ENCODE peak calls at places on chromosomes 16 and 17, in ten cellular contexts. L is ovary; F is CD8-positive, alpha-beta memory T cell; K is OCI-LY7; V is testis; M is astrocyte; W is CD4-positive, alpha-beta memory T cell; C is HCT116; J is heart right ventricle; S is fibroblast of lung. R is an unnamed sample. For H3K4me1 and H3K9me3, the result is how much of the 10 kb centered on the place peaks cover.

GRCh38 chr17:45364531-45365390 is 47.9 kb upstream of the MAP3K14 start:
- DNase-seq in L (no peak), F (no peak), K (peak), V (no peak), M (no peak), W (no peak), C (no peak), J (no peak), S (no peak), R (peak)

GRCh38 chr17:45155029-45155428 is 6.6 kb upstream of the HEXIM2 start:
- DNase-seq in L (no peak), F (no peak), K (no peak), V (no peak), M (no peak), W (no peak), C (no peak), J (no peak), S (no peak), R (no peak)

GRCh38 chr17:6498798-6499540 is 54.7 kb downstream of the PIMREG start:
- DNase-seq in L (no peak), F (no peak), K (no peak), V (no peak), M (no peak), W (no peak), C (no peak), J (no peak), S (no peak), R (no peak)

GRCh38 chr16:81779540-81780320 is 639 bp downstream of the PLCG2 start:
- DNase-seq in L (no peak), F (peak), K (no peak), V (no peak), M (no peak), W (no peak), C (no peak), J (peak), S (peak), R (peak)

GRCh38 chr16:83356266-83356665 is 451.5 kb upstream of the HSBP1 start:
- DNase-seq in L (no peak), F (no peak), K (peak), V (peak), M (peak), W (no peak), C (peak), J (no peak), S (peak), R (no peak)

GRCh38 chr16:81873843-81874752 is 95.0 kb downstream of the PLCG2 start:
- DNase-seq in L (no peak), F (peak), K (peak), V (peak), M (peak), W (no peak), C (peak), J (peak), S (peak), R (no peak)

GRCh38 chr17:37507108-37507507 is 17.4 kb downstream of the DUSP14 start:
- DNase-seq in L (no peak), F (no peak), K (no peak), V (no peak), M (no peak), W (no peak), C (no peak), J (no peak), S (no peak), R (no peak)

GRCh38 chr16:74577882-74578366 is 29.0 kb downstream of the GLG1 start:
- DNase-seq in L (no peak), F (no peak), K (no peak), V (no peak), M (peak), W (no peak), C (peak), J (no peak), S (peak), R (no peak)

GRCh38 chr16:2074071-2074470 is 26.3 kb downstream of the TSC2 start:
- DNase-seq in L (no peak), F (no peak), K (no peak), V (no peak), M (no peak), W (no peak), C (no peak), J (no peak), S (no peak), R (no peak)

GRCh38 chr16:50309527-50310307 is 43.4 kb downstream of the ADCY7 start:
- DNase-seq in L (peak), F (no peak), K (no peak), V (peak), M (no peak), W (peak), C (no peak), J (no peak), S (no peak), R (no peak)

DNA sequence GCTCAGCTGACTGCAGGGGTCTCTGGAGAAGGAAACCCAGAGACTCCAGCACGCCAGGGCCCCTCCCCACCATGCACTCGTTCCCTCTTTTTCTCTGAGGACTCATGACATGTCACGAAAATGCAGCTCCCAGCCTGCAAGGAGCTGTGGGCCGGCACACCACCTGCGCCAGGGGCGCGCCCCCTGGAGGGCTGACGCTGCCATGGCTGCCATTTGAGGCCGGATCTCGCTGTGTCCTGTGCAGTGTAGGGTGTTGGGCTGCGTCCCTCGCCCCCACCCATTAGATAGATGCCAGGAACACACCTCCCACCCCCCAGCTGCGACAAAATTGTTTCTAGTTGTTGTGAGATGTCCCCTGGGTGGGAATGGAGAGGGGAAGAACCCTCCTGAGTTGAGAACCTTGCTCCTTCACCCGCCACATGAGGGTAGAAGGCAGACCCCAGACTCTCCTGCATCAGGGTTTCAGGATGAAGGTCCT is 8.2 kb downstream of the SYNGR2 start:
- DNase-seq in L (peak), F (peak), K (peak), V (peak), M (no peak), W (peak), C (no peak), J (peak), S (peak), R (peak)
- H3K4me1 ChIP-seq in L (under half), F (under half), K (half or more), V (half or more), M (under half), W (under half), C (under half), J (under half), S (under half), R (under half)

GRCh38 chr17:22267019-22267418 is 574.7 kb downstream of the KCNJ18 start:
- DNase-seq in L (no peak), F (no peak), K (no peak), V (no peak), M (no peak), W (no peak), C (no peak), J (no peak), S (no peak), R (no peak)
- H3K9me3 ChIP-seq in L (under half), F (under half), K (under half), V (under half), M (under half), W (under half), C (under half), J (under half), S (under half), R (under half)

GRCh38 chr16:23561586-23561985 is 4.1 kb downstream of the UBFD1 start:
- DNase-seq in L (no peak), F (no peak), K (no peak), V (no peak), M (no peak), W (no peak), C (no peak), J (no peak), S (no peak), R (no peak)

GRCh38 chr16:23564964-23565363 is 7.4 kb downstream of the UBFD1 start:
- DNase-seq in L (no peak), F (no peak), K (no peak), V (peak), M (peak), W (no peak), C (no peak), J (peak), S (peak), R (no peak)

GRCh38 chr16:23563186-23563585 is 5.7 kb downstream of the UBFD1 start:
- DNase-seq in L (no peak), F (no peak), K (no peak), V (peak), M (no peak), W (no peak), C (no peak), J (no peak), S (no peak), R (no peak)

GRCh38 chr16:23566724-23567123 is 9.2 kb downstream of the UBFD1 start:
- DNase-seq in L (no peak), F (no peak), K (no peak), V (no peak), M (no peak), W (no peak), C (no peak), J (no peak), S (no peak), R (no peak)

GRCh38 chr16:23562505-23562904 is 5.0 kb downstream of the UBFD1 start:
- DNase-seq in L (no peak), F (no peak), K (no peak), V (no peak), M (no peak), W (no peak), C (no peak), J (no peak), S (no peak), R (no peak)
- H3K4me1 ChIP-seq in L (under half), F (under half), K (under half), V (half or more), M (under half), W (under half), C (under half), J (under half), S (under half), R (under half)

DNA sequence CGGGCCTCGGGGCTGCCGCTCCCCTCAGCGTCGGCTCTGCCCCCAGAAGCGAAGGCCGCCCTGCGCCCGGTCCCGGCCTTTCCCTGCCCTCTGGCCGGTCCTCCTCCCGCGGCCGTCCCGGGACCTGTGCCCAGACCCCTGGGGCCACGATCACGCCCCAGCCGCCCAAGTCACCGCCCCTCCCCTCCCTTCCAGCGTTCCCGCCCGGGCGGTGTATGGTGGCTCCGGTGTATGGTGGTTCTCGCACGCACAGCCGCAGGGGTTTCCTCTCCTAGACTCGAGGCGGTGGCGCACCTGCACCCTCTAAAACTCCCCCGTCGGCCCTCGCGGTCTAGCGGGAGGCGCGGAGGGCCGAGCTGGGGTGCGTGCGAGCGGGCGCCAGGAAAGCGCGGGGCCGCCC is 10.0 kb downstream of the TIGD7 start:
- DNase-seq in L (no peak), F (no peak), K (no peak), V (no peak), M (no peak), W (no peak), C (no peak), J (no peak), S (no peak), R (no peak)
- H3K9me3 ChIP-seq in L (under half), F (under half), K (under half), V (under half), M (under half), W (half or more), C (under half), J (half or more), S (under half), R (under half)

GRCh38 chr17:41315204-41315794 is at the start of gene KRTAP17-1:
- DNase-seq in L (no peak), F (no peak), K (no peak), V (no peak), M (no peak), W (no peak), C (no peak), J (no peak), S (no peak), R (no peak)

GRCh38 chr17:41307647-41308046 is 1.5 kb downstream of the KRTAP16-1 start:
- DNase-seq in L (no peak), F (no peak), K (no peak), V (no peak), M (peak), W (no peak), C (no peak), J (no peak), S (peak), R (no peak)

GRCh38 chr17:41308918-41309359 is at the start of gene KRTAP16-1:
- DNase-seq in L (no peak), F (peak), K (no peak), V (no peak), M (no peak), W (peak), C (no peak), J (no peak), S (no peak), R (no peak)

GRCh38 chr17:41308251-41308917 is 725 bp downstream of the KRTAP16-1 start:
- DNase-seq in L (no peak), F (peak), K (peak), V (no peak), M (no peak), W (peak), C (no peak), J (peak), S (no peak), R (no peak)

DNA sequence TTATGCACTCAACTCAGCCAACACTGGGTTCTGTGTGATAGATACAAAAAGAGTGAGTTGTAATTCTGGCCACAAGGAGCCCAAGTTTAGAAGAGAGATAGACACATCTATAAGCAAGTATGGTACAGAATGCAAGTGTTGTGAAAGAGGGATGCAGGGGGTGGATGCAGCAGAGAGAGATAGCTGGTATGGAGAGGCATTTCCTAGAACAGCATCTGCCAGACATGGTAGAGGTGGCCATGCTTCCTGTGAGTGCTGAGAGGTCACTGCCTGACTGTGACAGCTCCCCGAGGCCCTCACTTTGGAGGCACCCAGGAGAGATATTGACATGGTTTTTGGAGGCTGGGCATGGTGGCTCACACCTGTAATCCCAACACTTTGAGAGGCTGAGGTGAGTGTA is 2.0 kb upstream of the KRTAP16-1 start:
- DNase-seq in L (no peak), F (no peak), K (no peak), V (no peak), M (no peak), W (no peak), C (no peak), J (no peak), S (no peak), R (no peak)
- H3K4me1 ChIP-seq in L (under half), F (under half), K (under half), V (under half), M (under half), W (half or more), C (under half), J (under half), S (under half), R (under half)

GRCh38 chr17:70961341-70961740 is 792.0 kb downstream of the KCNJ2 start:
- DNase-seq in L (no peak), F (no peak), K (no peak), V (no peak), M (peak), W (no peak), C (no peak), J (no peak), S (peak), R (no peak)

GRCh38 chr17:70955441-70955840 is 786.1 kb downstream of the KCNJ2 start:
- DNase-seq in L (no peak), F (no peak), K (no peak), V (no peak), M (no peak), W (no peak), C (no peak), J (no peak), S (no peak), R (no peak)

DNA sequence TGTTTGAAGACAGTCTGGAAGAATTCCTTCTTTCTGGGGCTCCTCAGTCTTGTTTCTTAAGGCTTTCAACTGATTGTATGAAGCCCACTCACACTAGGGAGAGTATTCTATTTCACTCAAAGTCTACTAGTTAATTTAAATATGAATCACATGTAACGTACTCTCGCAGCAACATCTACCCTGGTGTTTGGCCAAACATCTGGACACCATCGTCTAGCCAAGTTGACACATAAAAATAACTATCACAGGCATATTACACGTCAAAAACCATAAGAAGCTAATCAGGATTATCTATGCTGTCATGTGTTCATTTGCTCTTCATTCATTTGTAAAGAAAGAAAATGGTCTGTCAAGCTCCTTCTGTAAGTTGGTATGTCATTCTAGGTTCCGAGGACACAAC is 787.4 kb downstream of the KCNJ2 start:
- DNase-seq in L (no peak), F (no peak), K (no peak), V (no peak), M (no peak), W (no peak), C (no peak), J (no peak), S (no peak), R (no peak)
- H3K9me3 ChIP-seq in L (under half), F (under half), K (under half), V (under half), M (under half), W (under half), C (under half), J (under half), S (under half), R (under half)

R was measured in right lobe of liver.